ENCODE peak calls at places on chromosomes 3 and 15, in eight cellular contexts. One of them, this sample, is unnamed.

GRCh38 chr3:123406598-123406997 is 42.3 kb downstream of the ADCY5 start:
- DNase-seq in dorsolateral prefrontal cortex: peak
- DNase-seq in pancreas: no peak
- DNase-seq in body of pancreas: no peak
- DNase-seq in bronchial epithelial cell: no peak
- DNase-seq in brain microvascular endothelial cell: no peak
- DNase-seq in mucosa of descending colon: peak
- DNase-seq in mammary epithelial cell: no peak
- DNase-seq in this sample: no peak

GRCh38 chr3:142647856-142648255 is 51.7 kb downstream of the PLS1 start:
- DNase-seq in dorsolateral prefrontal cortex: no peak
- DNase-seq in pancreas: no peak
- DNase-seq in body of pancreas: no peak
- DNase-seq in bronchial epithelial cell: peak
- DNase-seq in brain microvascular endothelial cell: no peak
- DNase-seq in mucosa of descending colon: no peak
- DNase-seq in mammary epithelial cell: peak
- DNase-seq in this sample: no peak

GRCh38 chr3:73422556-73422955 is 202.2 kb downstream of the PDZRN3 start:
- DNase-seq in dorsolateral prefrontal cortex: no peak
- DNase-seq in pancreas: no peak
- DNase-seq in body of pancreas: no peak
- DNase-seq in bronchial epithelial cell: no peak
- DNase-seq in brain microvascular endothelial cell: no peak
- DNase-seq in mucosa of descending colon: no peak
- DNase-seq in mammary epithelial cell: no peak
- DNase-seq in this sample: no peak

GRCh38 chr3:55487376-55488241 is 503 bp upstream of the WNT5A start:
- DNase-seq in dorsolateral prefrontal cortex: peak
- DNase-seq in pancreas: peak
- DNase-seq in body of pancreas: peak
- DNase-seq in bronchial epithelial cell: no peak
- DNase-seq in brain microvascular endothelial cell: peak
- DNase-seq in mucosa of descending colon: peak
- DNase-seq in mammary epithelial cell: peak
- DNase-seq in this sample: peak

GRCh38 chr3:111619833-111620232 is 24.7 kb upstream of the ZBED2 start:
- DNase-seq in dorsolateral prefrontal cortex: no peak
- DNase-seq in pancreas: no peak
- DNase-seq in body of pancreas: no peak
- DNase-seq in bronchial epithelial cell: peak
- DNase-seq in brain microvascular endothelial cell: no peak
- DNase-seq in mucosa of descending colon: no peak
- DNase-seq in mammary epithelial cell: peak
- DNase-seq in this sample: no peak

GRCh38 chr3:13507791-13508339 is 27.8 kb downstream of the HDAC11 start:
- DNase-seq in dorsolateral prefrontal cortex: no peak
- DNase-seq in pancreas: no peak
- DNase-seq in body of pancreas: no peak
- DNase-seq in bronchial epithelial cell: no peak
- DNase-seq in brain microvascular endothelial cell: no peak
- DNase-seq in mucosa of descending colon: peak
- DNase-seq in mammary epithelial cell: peak
- DNase-seq in this sample: no peak

GRCh38 chr3:116154389-116154788 is 290.9 kb downstream of the LSAMP start:
- DNase-seq in dorsolateral prefrontal cortex: no peak
- DNase-seq in pancreas: no peak
- DNase-seq in body of pancreas: no peak
- DNase-seq in bronchial epithelial cell: no peak
- DNase-seq in brain microvascular endothelial cell: no peak
- DNase-seq in mucosa of descending colon: no peak
- DNase-seq in mammary epithelial cell: no peak
- DNase-seq in this sample: no peak

GRCh38 chr3:50268276-50268675 is 671 bp upstream of the SEMA3B start:
- DNase-seq in dorsolateral prefrontal cortex: no peak
- DNase-seq in pancreas: no peak
- DNase-seq in body of pancreas: no peak
- DNase-seq in bronchial epithelial cell: no peak
- DNase-seq in brain microvascular endothelial cell: no peak
- DNase-seq in mucosa of descending colon: no peak
- DNase-seq in mammary epithelial cell: no peak
- DNase-seq in this sample: no peak

GRCh38 chr3:130457681-130458080 is 59.3 kb upstream of the COL6A6 start:
- DNase-seq in dorsolateral prefrontal cortex: no peak
- DNase-seq in pancreas: no peak
- DNase-seq in body of pancreas: no peak
- DNase-seq in bronchial epithelial cell: no peak
- DNase-seq in brain microvascular endothelial cell: no peak
- DNase-seq in mucosa of descending colon: no peak
- DNase-seq in mammary epithelial cell: no peak
- DNase-seq in this sample: no peak

GRCh38 chr3:194087995-194088841 is 47.7 kb upstream of the HES1 start:
- DNase-seq in dorsolateral prefrontal cortex: no peak
- DNase-seq in pancreas: no peak
- DNase-seq in body of pancreas: no peak
- DNase-seq in bronchial epithelial cell: no peak
- DNase-seq in brain microvascular endothelial cell: no peak
- DNase-seq in mucosa of descending colon: no peak
- DNase-seq in mammary epithelial cell: no peak
- DNase-seq in this sample: peak

GRCh38 chr3:64533565-64534317 is 154.1 kb downstream of the ADAMTS9 start:
- DNase-seq in dorsolateral prefrontal cortex: peak
- DNase-seq in pancreas: peak
- DNase-seq in body of pancreas: peak
- DNase-seq in bronchial epithelial cell: peak
- DNase-seq in brain microvascular endothelial cell: peak
- DNase-seq in mucosa of descending colon: peak
- DNase-seq in mammary epithelial cell: peak
- DNase-seq in this sample: peak

GRCh38 chr3:32895701-32896100 is 55.7 kb upstream of the CCR4 start:
- DNase-seq in dorsolateral prefrontal cortex: no peak
- DNase-seq in pancreas: no peak
- DNase-seq in body of pancreas: no peak
- DNase-seq in bronchial epithelial cell: no peak
- DNase-seq in brain microvascular endothelial cell: no peak
- DNase-seq in mucosa of descending colon: no peak
- DNase-seq in mammary epithelial cell: no peak
- DNase-seq in this sample: no peak

GRCh38 chr3:197564097-197564843 is 8.5 kb upstream of the BDH1 start:
- DNase-seq in dorsolateral prefrontal cortex: no peak
- DNase-seq in pancreas: no peak
- DNase-seq in body of pancreas: no peak
- DNase-seq in bronchial epithelial cell: no peak
- DNase-seq in brain microvascular endothelial cell: no peak
- DNase-seq in mucosa of descending colon: no peak
- DNase-seq in mammary epithelial cell: no peak
- DNase-seq in this sample: no peak

GRCh38 chr3:5022187-5022965 is 43.1 kb downstream of the BHLHE40 start:
- DNase-seq in dorsolateral prefrontal cortex: no peak
- DNase-seq in pancreas: no peak
- DNase-seq in body of pancreas: no peak
- DNase-seq in bronchial epithelial cell: peak
- DNase-seq in brain microvascular endothelial cell: no peak
- DNase-seq in mucosa of descending colon: no peak
- DNase-seq in mammary epithelial cell: peak
- DNase-seq in this sample: peak

GRCh38 chr15:77035999-77036471 is 34.9 kb downstream of the TSPAN3 start:
- DNase-seq in dorsolateral prefrontal cortex: peak
- DNase-seq in pancreas: no peak
- DNase-seq in body of pancreas: no peak
- DNase-seq in bronchial epithelial cell: peak
- DNase-seq in brain microvascular endothelial cell: no peak
- DNase-seq in mucosa of descending colon: peak
- DNase-seq in mammary epithelial cell: no peak
- DNase-seq in this sample: no peak

GRCh38 chr15:32819406-32819930 is 101.7 kb downstream of the GREM1 start:
- DNase-seq in dorsolateral prefrontal cortex: no peak
- DNase-seq in pancreas: no peak
- DNase-seq in body of pancreas: no peak
- DNase-seq in bronchial epithelial cell: no peak
- DNase-seq in brain microvascular endothelial cell: no peak
- DNase-seq in mucosa of descending colon: no peak
- DNase-seq in mammary epithelial cell: no peak
- DNase-seq in this sample: no peak

GRCh38 chr3:97821413-97821809 is 400 bp upstream of the CRYBG3 start:
- DNase-seq in dorsolateral prefrontal cortex: peak
- DNase-seq in pancreas: peak
- DNase-seq in body of pancreas: peak
- DNase-seq in bronchial epithelial cell: peak
- DNase-seq in brain microvascular endothelial cell: peak
- DNase-seq in mucosa of descending colon: peak
- DNase-seq in mammary epithelial cell: no peak
- DNase-seq in this sample: peak

GRCh38 chr3:13546667-13547171 is 2.2 kb upstream of the FBLN2 start:
- DNase-seq in dorsolateral prefrontal cortex: no peak
- DNase-seq in pancreas: no peak
- DNase-seq in body of pancreas: no peak
- DNase-seq in bronchial epithelial cell: no peak
- DNase-seq in brain microvascular endothelial cell: peak
- DNase-seq in mucosa of descending colon: no peak
- DNase-seq in mammary epithelial cell: no peak
- DNase-seq in this sample: peak

GRCh38 chr15:67456677-67457529 is 64.0 kb upstream of the C15orf61 start:
- DNase-seq in dorsolateral prefrontal cortex: peak
- DNase-seq in pancreas: peak
- DNase-seq in body of pancreas: peak
- DNase-seq in bronchial epithelial cell: peak
- DNase-seq in brain microvascular endothelial cell: peak
- DNase-seq in mucosa of descending colon: peak
- DNase-seq in mammary epithelial cell: peak
- DNase-seq in this sample: peak

GRCh38 chr3:35638640-35639250 is 580 bp upstream of the ARPP21 start:
- DNase-seq in dorsolateral prefrontal cortex: no peak
- DNase-seq in pancreas: no peak
- DNase-seq in body of pancreas: peak
- DNase-seq in bronchial epithelial cell: no peak
- DNase-seq in brain microvascular endothelial cell: no peak
- DNase-seq in mucosa of descending colon: peak
- DNase-seq in mammary epithelial cell: no peak
- DNase-seq in this sample: no peak

GRCh38 chr3:64995857-64996564 is 308.2 kb upstream of the ADAMTS9 start:
- DNase-seq in dorsolateral prefrontal cortex: no peak
- DNase-seq in pancreas: no peak
- DNase-seq in body of pancreas: no peak
- DNase-seq in bronchial epithelial cell: no peak
- DNase-seq in brain microvascular endothelial cell: peak
- DNase-seq in mucosa of descending colon: no peak
- DNase-seq in mammary epithelial cell: no peak
- DNase-seq in this sample: peak

GRCh38 chr3:153273767-153274443 is 111.9 kb downstream of the RAP2B start:
- DNase-seq in dorsolateral prefrontal cortex: no peak
- DNase-seq in pancreas: no peak
- DNase-seq in body of pancreas: no peak
- DNase-seq in bronchial epithelial cell: peak
- DNase-seq in brain microvascular endothelial cell: peak
- DNase-seq in mucosa of descending colon: no peak
- DNase-seq in mammary epithelial cell: peak
- DNase-seq in this sample: peak
- H3K4me3 ChIP-seq in dorsolateral prefrontal cortex: no peak
- H3K4me3 ChIP-seq in pancreas: no peak
- H3K4me3 ChIP-seq in body of pancreas: no peak
- H3K4me3 ChIP-seq in bronchial epithelial cell: no peak
- H3K4me3 ChIP-seq in brain microvascular endothelial cell: no peak
- H3K4me3 ChIP-seq in mucosa of descending colon: no peak
- H3K4me3 ChIP-seq in mammary epithelial cell: no peak
- H3K4me3 ChIP-seq in this sample: no peak

DNA sequence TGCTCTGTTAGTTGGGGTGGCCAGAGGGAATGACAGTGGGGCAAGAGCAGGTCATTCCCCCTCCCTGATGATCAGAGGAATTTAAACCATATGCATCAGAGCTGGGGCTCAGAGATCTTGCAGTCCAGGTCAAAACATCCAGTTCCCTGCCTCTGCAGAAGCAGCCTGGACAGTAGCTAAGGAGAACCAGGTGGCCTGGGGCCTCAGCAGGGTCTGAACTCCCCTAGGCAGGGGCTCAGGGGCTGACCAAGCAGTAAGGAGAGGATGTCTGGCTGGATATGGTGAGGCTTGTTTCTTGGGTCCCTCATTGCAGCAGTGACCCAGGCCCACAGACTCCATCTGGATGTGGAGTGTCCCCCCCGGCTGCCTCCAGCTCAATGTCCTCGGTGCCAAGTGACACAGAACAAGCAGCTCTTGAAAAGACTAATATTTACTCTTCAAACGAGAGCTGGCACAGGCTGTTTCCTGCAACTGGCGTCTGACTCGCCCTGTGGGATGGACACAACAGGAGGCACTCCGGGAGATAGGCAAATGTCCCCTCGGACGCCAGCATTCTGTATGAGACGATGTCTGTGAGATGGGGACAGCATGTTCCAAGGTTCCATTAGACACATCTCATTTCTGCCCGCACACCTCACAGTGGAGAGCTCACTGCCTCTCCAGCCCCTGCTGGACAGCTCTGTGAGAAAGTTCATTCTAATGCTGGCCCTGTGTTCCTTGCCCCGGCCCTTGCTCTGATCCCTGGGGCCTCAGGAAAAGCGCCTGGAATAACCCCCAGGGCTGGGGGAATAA is 37.1 kb downstream of the SEC22C start:
- DNase-seq in dorsolateral prefrontal cortex: no peak
- DNase-seq in pancreas: peak
- DNase-seq in body of pancreas: peak
- DNase-seq in bronchial epithelial cell: no peak
- DNase-seq in brain microvascular endothelial cell: peak
- DNase-seq in mucosa of descending colon: peak
- DNase-seq in mammary epithelial cell: no peak
- DNase-seq in this sample: peak
- TF ChIP-seq CTCF in dorsolateral prefrontal cortex: no peak
- TF ChIP-seq CTCF in pancreas: no peak
- TF ChIP-seq CTCF in body of pancreas: no peak
- TF ChIP-seq CTCF in bronchial epithelial cell: peak
- TF ChIP-seq CTCF in brain microvascular endothelial cell: peak
- TF ChIP-seq CTCF in mucosa of descending colon: no peak
- TF ChIP-seq CTCF in mammary epithelial cell: no peak
- TF ChIP-seq CTCF in this sample: peak

GRCh38 chr3:39917060-39917773 is 107.8 kb downstream of the MYRIP start:
- DNase-seq in dorsolateral prefrontal cortex: no peak
- DNase-seq in pancreas: no peak
- DNase-seq in body of pancreas: no peak
- DNase-seq in bronchial epithelial cell: peak
- DNase-seq in brain microvascular endothelial cell: no peak
- DNase-seq in mucosa of descending colon: no peak
- DNase-seq in mammary epithelial cell: peak
- DNase-seq in this sample: no peak
- H3K4me3 ChIP-seq in dorsolateral prefrontal cortex: no peak
- H3K4me3 ChIP-seq in pancreas: no peak
- H3K4me3 ChIP-seq in body of pancreas: no peak
- H3K4me3 ChIP-seq in bronchial epithelial cell: no peak
- H3K4me3 ChIP-seq in brain microvascular endothelial cell: no peak
- H3K4me3 ChIP-seq in mucosa of descending colon: no peak
- H3K4me3 ChIP-seq in mammary epithelial cell: no peak
- H3K4me3 ChIP-seq in this sample: no peak

GRCh38 chr3:132350814-132351213 is 33.6 kb downstream of the ACP3 start:
- DNase-seq in dorsolateral prefrontal cortex: no peak
- DNase-seq in pancreas: no peak
- DNase-seq in body of pancreas: no peak
- DNase-seq in bronchial epithelial cell: no peak
- DNase-seq in brain microvascular endothelial cell: no peak
- DNase-seq in mucosa of descending colon: no peak
- DNase-seq in mammary epithelial cell: no peak
- DNase-seq in this sample: no peak
- TF ChIP-seq CTCF in dorsolateral prefrontal cortex: no peak
- TF ChIP-seq CTCF in pancreas: no peak
- TF ChIP-seq CTCF in body of pancreas: no peak
- TF ChIP-seq CTCF in bronchial epithelial cell: no peak
- TF ChIP-seq CTCF in brain microvascular endothelial cell: no peak
- TF ChIP-seq CTCF in mucosa of descending colon: no peak
- TF ChIP-seq CTCF in mammary epithelial cell: no peak
- TF ChIP-seq CTCF in this sample: no peak

GRCh38 chr15:96342143-96342466 is 11.6 kb downstream of the NR2F2 start:
- DNase-seq in dorsolateral prefrontal cortex: no peak
- DNase-seq in pancreas: no peak
- DNase-seq in body of pancreas: no peak
- DNase-seq in bronchial epithelial cell: no peak
- DNase-seq in brain microvascular endothelial cell: no peak
- DNase-seq in mucosa of descending colon: no peak
- DNase-seq in mammary epithelial cell: no peak
- DNase-seq in this sample: no peak
- H3K4me3 ChIP-seq in dorsolateral prefrontal cortex: no peak
- H3K4me3 ChIP-seq in pancreas: no peak
- H3K4me3 ChIP-seq in body of pancreas: no peak
- H3K4me3 ChIP-seq in bronchial epithelial cell: no peak
- H3K4me3 ChIP-seq in brain microvascular endothelial cell: peak
- H3K4me3 ChIP-seq in mucosa of descending colon: no peak
- H3K4me3 ChIP-seq in mammary epithelial cell: no peak
- H3K4me3 ChIP-seq in this sample: peak

This sample was measured in choroid plexus epithelial cell.